ENCODE peak calls at places on chromosome 1, in seven cellular contexts. S, D, G, X, A, Z and W are unnamed samples.

GRCh38 chr1:12087797-12088314 is 24.8 kb downstream of the TNFRSF8 start:
- DNase-seq in S (no peak), G (no peak), D (no peak), X (no peak), A (no peak), Z (no peak), W (no peak)

GRCh38 chr1:244427647-244428046 is 24.1 kb downstream of the ADSS2 start:
- DNase-seq in G (no peak), S (no peak), D (no peak), Z (no peak), X (no peak), A (no peak), W (no peak)

GRCh38 chr1:173190101-173190895 is 16.8 kb downstream of the TNFSF4 start:
- DNase-seq in Z (peak), S (no peak), A (no peak), X (peak), D (peak), G (peak), W (peak)

GRCh38 chr1:21904725-21905520 is 32.2 kb downstream of the HSPG2 start:
- DNase-seq in Z (no peak), D (peak), A (no peak), G (peak), S (no peak), X (peak), W (no peak)

GRCh38 chr1:3577300-3577699 is 34.0 kb downstream of the MEGF6 start:
- DNase-seq in A (no peak), Z (no peak), S (no peak), X (no peak), G (no peak), D (no peak), W (peak)

GRCh38 chr1:200245492-200245891 is 164.3 kb downstream of the ZNF281 start:
- DNase-seq in S (no peak), Z (no peak), G (no peak), X (no peak), D (no peak), A (no peak), W (no peak)

GRCh38 chr1:69845655-69846054 is 277.9 kb downstream of the LRRC7 start:
- DNase-seq in X (no peak), A (no peak), G (no peak), D (no peak), S (no peak), Z (no peak), W (no peak)

GRCh38 chr1:28247603-28248272 is 11.6 kb upstream of the SESN2 start:
- DNase-seq in D (no peak), A (no peak), Z (no peak), G (no peak), S (no peak), X (no peak), W (no peak)

GRCh38 chr1:23597635-23598388 is 38.5 kb upstream of the ID3 start:
- DNase-seq in Z (no peak), X (no peak), S (no peak), A (no peak), D (no peak), G (no peak), W (no peak)

GRCh38 chr1:159898527-159898926 is 1.4 kb downstream of the CFAP45 start:
- DNase-seq in D (no peak), A (no peak), S (no peak), Z (no peak), G (no peak), X (no peak), W (no peak)

GRCh38 chr1:114342376-114342775 is 168.6 kb downstream of the TRIM33 start:
- DNase-seq in S (peak), Z (no peak), X (no peak), G (no peak), D (no peak), A (no peak), W (no peak)

GRCh38 chr1:32480003-32480402 is 15.1 kb downstream of the ZBTB8B start:
- DNase-seq in A (no peak), Z (no peak), S (no peak), X (no peak), D (no peak), G (no peak), W (no peak)

GRCh38 chr1:172818841-172819527 is 160.1 kb downstream of the FASLG start:
- DNase-seq in A (no peak), D (peak), Z (no peak), X (no peak), S (no peak), G (no peak), W (no peak)

GRCh38 chr1:112991721-112992120 is 35.7 kb upstream of the SLC16A1 start:
- DNase-seq in D (no peak), S (no peak), Z (no peak), G (no peak), A (no peak), X (no peak), W (no peak)

GRCh38 chr1:151282883-151283725 is 1.0 kb downstream of the ZNF687 start:
- DNase-seq in G (no peak), X (peak), A (no peak), Z (no peak), S (no peak), D (no peak), W (no peak)

GRCh38 chr1:28887418-28887834 is 26.9 kb upstream of the EPB41 start:
- DNase-seq in S (peak), A (peak), Z (no peak), D (no peak), G (no peak), X (peak), W (peak)